ENCODE peak calls at places on chromosomes 5 and 9, in seven cellular contexts. D is aorta, G is GM23338, X is Caco-2, N is osteoblast, M is A549, Y is cardiac muscle cell. H is an unnamed sample. For H3K4me1, the result is how much of the 10 kb centered on the place peaks cover.

GRCh38 chr9:112754578-112754977 is 4.0 kb downstream of the SNX30 start:
- DNase-seq in D (no peak), G (no peak), X (no peak), N (no peak), M (no peak), Y (no peak), H (peak)

GRCh38 chr5:105587963-105588662 is 2025.5 kb upstream of the NUDT12 start:
- DNase-seq in D (no peak), G (no peak), X (no peak), N (no peak), M (no peak), Y (no peak), H (peak)

GRCh38 chr9:35110327-35110758 is 5.3 kb downstream of the ATOSB start:
- DNase-seq in D (peak), G (no peak), X (no peak), N (peak), M (no peak), Y (no peak), H (no peak)

GRCh38 chr5:176784218-176785165 is 25.9 kb upstream of the UNC5A start:
- DNase-seq in D (no peak), G (peak), X (no peak), N (peak), M (peak), Y (no peak), H (no peak)

GRCh38 chr5:8349855-8350254 is 480.9 kb downstream of the MTRR start:
- DNase-seq in D (no peak), G (no peak), X (no peak), N (no peak), M (no peak), Y (no peak), H (no peak)

GRCh38 chr9:112640311-112640710 is 77.6 kb downstream of the INIP start:
- DNase-seq in D (no peak), G (no peak), X (no peak), N (peak), M (no peak), Y (no peak), H (no peak)

GRCh38 chr9:94638335-94639044 is 828 bp downstream of the FBP1 start:
- DNase-seq in D (no peak), G (no peak), X (no peak), N (no peak), M (no peak), Y (no peak), H (no peak)

GRCh38 chr5:33379757-33380156 is 61.0 kb upstream of the TARS1 start:
- DNase-seq in D (no peak), G (peak), X (peak), N (no peak), M (no peak), Y (peak), H (peak)

GRCh38 chr9:38011991-38012390 is 57.0 kb downstream of the SHB start:
- DNase-seq in D (no peak), G (no peak), X (no peak), N (no peak), M (no peak), Y (no peak), H (no peak)

GRCh38 chr5:123089971-123090640 is 1.1 kb downstream of the PRDM6 start:
- DNase-seq in D (peak), G (peak), X (peak), N (peak), M (no peak), Y (peak), H (peak)

GRCh38 chr9:105354448-105354847 is 93.4 kb upstream of the FSD1L start:
- DNase-seq in D (no peak), G (no peak), X (no peak), N (no peak), M (no peak), Y (no peak), H (no peak)

GRCh38 chr5:28214292-28214691 is 1175.9 kb upstream of the CDH9 start:
- DNase-seq in D (no peak), G (no peak), X (no peak), N (no peak), M (no peak), Y (no peak), H (no peak)

GRCh38 chr9:93207326-93207814 is 23.4 kb downstream of the WNK2 start:
- DNase-seq in D (peak), G (no peak), X (no peak), N (peak), M (no peak), Y (peak), H (peak)

GRCh38 chr9:137055385-137056364 is 1.8 kb upstream of the ENTPD2 start:
- DNase-seq in D (peak), G (no peak), X (no peak), N (peak), M (peak), Y (no peak), H (no peak)

GRCh38 chr5:179382486-179382885 is 37.2 kb upstream of the ADAMTS2 start:
- DNase-seq in D (no peak), G (no peak), X (no peak), N (peak), M (no peak), Y (no peak), H (no peak)

GRCh38 chr9:95462419-95463121 is 54.2 kb downstream of the PTCH1 start:
- DNase-seq in D (peak), G (peak), X (peak), N (peak), M (no peak), Y (peak), H (no peak)

GRCh38 chr5:126531543-126532120 is 63.4 kb downstream of the ALDH7A1 start:
- DNase-seq in D (no peak), G (no peak), X (no peak), N (peak), M (no peak), Y (no peak), H (peak)

GRCh38 chr9:129250786-129251185 is 72.7 kb upstream of the IER5L start:
- DNase-seq in D (no peak), G (no peak), X (no peak), N (no peak), M (no peak), Y (no peak), H (no peak)

GRCh38 chr5:151092750-151093149 is 11.9 kb upstream of the TNIP1 start:
- DNase-seq in D (no peak), G (no peak), X (no peak), N (peak), M (no peak), Y (no peak), H (no peak)

GRCh38 chr5:159956074-159956473 is 39.8 kb downstream of the ADRA1B start:
- DNase-seq in D (no peak), G (no peak), X (no peak), N (no peak), M (no peak), Y (no peak), H (no peak)

GRCh38 chr5:105789246-105789645 is 1881.5 kb downstream of the EFNA5 start:
- DNase-seq in D (no peak), G (no peak), X (no peak), N (no peak), M (no peak), Y (no peak), H (no peak)

GRCh38 chr5:75281716-75282465 is 45.2 kb upstream of the ANKRD31 start:
- DNase-seq in D (no peak), G (no peak), X (no peak), N (no peak), M (no peak), Y (no peak), H (no peak)

GRCh38 chr5:83026930-83027687 is 50.1 kb downstream of the TMEM167A start:
- DNase-seq in D (no peak), G (peak), X (no peak), N (no peak), M (no peak), Y (no peak), H (peak)

GRCh38 chr5:156934450-156935211 is 28.4 kb downstream of the TIMD4 start:
- DNase-seq in D (no peak), G (peak), X (peak), N (no peak), M (peak), Y (peak), H (peak)

GRCh38 chr5:43635374-43635773 is 32.4 kb downstream of the NNT start:
- DNase-seq in D (no peak), G (no peak), X (no peak), N (no peak), M (no peak), Y (no peak), H (no peak)

GRCh38 chr5:148912714-148913398 is 86.4 kb downstream of the ADRB2 start:
- DNase-seq in D (no peak), G (peak), X (peak), N (peak), M (peak), Y (no peak), H (no peak)

GRCh38 chr9:87513171-87513570 is 15.5 kb downstream of the DAPK1 start:
- DNase-seq in D (no peak), G (no peak), X (no peak), N (no peak), M (no peak), Y (no peak), H (no peak)

GRCh38 chr9:83065233-83065632 is 2.3 kb upstream of the RASEF start:
- DNase-seq in D (no peak), G (no peak), X (no peak), N (no peak), M (no peak), Y (no peak), H (no peak)

GRCh38 chr5:125659316-125660071 is 763.7 kb upstream of the GRAMD2B start:
- DNase-seq in D (no peak), G (peak), X (no peak), N (no peak), M (no peak), Y (no peak), H (no peak)

GRCh38 chr9:87648606-87649005 is 77.3 kb upstream of the CTSL start:
- DNase-seq in D (no peak), G (no peak), X (no peak), N (no peak), M (no peak), Y (no peak), H (no peak)

GRCh38 chr5:102450313-102450990 is 48.3 kb downstream of the SLCO6A1 start:
- DNase-seq in D (no peak), G (peak), X (peak), N (no peak), M (no peak), Y (no peak), H (peak)

GRCh38 chr9:22037954-22038690 is 29.0 kb upstream of the CDKN2B start:
- DNase-seq in D (no peak), G (peak), X (no peak), N (no peak), M (no peak), Y (no peak), H (no peak)

DNA sequence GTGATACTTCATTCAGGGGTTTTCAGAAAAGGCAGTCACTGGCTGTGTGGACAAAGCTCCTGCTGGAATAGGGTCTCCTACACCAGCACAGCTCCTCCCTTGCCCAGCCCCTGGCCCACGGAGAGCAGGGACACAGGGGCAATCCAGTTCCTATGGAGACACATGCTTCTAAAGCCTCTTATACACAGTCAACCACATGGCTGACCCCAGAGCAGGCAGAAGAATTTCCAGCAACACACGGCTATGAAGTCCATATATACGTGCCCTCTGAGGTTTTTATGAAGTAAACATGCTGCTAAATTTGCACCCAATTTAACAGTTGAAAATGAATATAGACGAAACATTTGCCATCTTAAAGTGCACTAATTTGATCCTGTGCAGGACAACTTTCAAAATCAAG is 19.4 kb downstream of the PSMB7 start:
- DNase-seq in D (no peak), G (no peak), X (no peak), N (no peak), M (no peak), Y (no peak), H (no peak)
- H3K4me1 ChIP-seq in D (under half), G (under half), X (under half), N (half or more), M (under half), Y (under half), H (under half)

DNA sequence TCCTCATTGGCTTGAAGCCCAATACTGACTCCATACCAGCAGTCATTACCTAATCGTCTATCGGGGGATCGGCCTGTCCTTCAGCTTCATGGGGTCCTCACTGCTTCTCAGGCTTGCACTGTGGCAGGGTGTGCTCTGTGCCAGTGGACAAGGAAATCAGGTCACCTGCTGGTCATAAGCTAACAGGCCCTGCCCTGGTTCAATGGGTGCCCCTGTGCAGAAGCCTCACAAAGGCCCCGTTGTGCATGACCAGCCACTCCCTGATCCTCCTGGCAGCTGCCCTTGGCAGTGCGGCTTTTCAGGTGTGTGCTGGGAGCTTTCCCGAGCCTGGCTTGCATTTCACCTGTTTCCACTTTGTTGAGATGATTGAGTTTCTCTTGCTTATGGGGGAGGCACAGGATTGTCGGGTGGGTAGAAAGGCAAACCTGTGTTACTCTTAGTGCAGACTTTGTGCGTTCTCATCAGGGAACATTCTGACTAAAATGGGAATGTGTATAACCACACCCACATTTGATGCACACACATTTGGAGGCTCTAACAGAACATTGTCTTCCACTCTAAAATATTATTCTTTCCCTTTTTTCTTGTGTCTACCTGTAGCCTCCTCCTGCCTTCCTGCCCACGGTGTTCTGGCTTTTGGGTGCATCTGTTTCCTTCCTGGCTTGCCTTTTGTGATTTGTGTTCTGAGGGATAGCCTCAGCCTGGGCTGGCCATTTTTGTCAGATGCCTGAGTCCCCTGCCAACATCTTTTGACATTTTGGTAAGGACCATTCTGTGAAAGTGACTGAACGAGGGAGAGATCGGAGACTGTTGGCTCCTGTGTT is 101.1 kb downstream of the ARHGAP26 start:
- DNase-seq in D (no peak), G (no peak), X (no peak), N (no peak), M (no peak), Y (no peak), H (no peak)
- H3K4me1 ChIP-seq in D (under half), G (under half), X (under half), N (under half), M (half or more), Y (under half), H (under half)

DNA sequence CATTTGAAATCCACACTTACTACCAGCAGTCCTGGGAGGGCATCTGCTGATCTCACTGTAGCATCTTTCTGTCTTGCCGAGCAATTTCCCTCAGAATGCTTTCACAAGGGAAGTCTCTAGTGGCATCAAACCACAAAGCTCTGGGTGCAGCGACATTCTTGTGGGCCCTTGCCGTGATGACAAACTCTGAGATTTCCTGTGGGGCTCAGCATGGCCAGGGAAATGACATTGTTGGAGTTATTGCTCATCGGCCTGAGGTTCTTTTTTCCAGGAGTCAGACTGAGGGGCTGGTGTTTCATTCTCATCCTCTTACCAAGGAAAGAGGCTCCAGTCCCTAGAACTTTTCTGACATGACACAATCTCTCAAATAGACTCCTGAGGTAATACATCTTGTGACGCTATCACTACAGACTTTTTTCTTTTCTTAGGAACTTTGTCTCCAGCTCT is 51.4 kb downstream of the PFDN1 start:
- DNase-seq in D (peak), G (no peak), X (no peak), N (peak), M (peak), Y (no peak), H (no peak)
- H3K4me1 ChIP-seq in D (under half), G (under half), X (under half), N (under half), M (under half), Y (under half), H (under half)

DNA sequence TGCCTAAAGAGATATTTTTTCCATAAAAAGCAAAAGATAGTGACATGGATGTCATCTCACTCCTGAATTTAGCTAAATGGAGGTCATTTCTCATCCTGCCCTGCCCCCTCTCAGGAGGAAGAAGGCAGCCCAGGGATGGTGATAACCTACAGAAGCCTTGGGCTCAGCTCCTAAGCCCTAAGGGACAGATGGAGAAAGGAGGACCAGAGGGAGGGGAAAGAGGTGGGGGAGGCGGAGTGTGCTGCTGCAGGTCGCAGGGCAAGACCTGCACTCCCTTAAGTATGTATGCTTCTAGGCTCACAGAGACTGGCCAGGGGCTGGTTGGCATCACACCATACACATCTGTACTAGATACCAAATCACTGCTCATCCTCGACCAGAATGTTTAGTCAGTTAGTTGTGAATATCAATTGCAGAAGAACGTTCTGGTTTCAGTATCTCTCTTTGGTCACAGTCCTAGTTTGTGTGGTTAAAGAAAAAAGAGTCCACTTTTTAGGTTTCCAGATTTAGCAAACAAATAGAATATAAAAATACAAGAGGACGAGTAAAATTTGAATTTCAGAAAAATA is 18.4 kb upstream of the CDKN2AIPNL start:
- DNase-seq in D (no peak), G (peak), X (no peak), N (no peak), M (no peak), Y (no peak), H (no peak)
- H3K4me1 ChIP-seq in D (under half), G (under half), X (under half), N (under half), M (under half), Y (under half), H (under half)

GRCh38 chr5:147434049-147434448 is 75.8 kb downstream of the DPYSL3 start:
- DNase-seq in D (no peak), G (no peak), X (no peak), N (no peak), M (no peak), Y (no peak), H (no peak)

GRCh38 chr5:147439253-147439652 is 70.6 kb downstream of the DPYSL3 start:
- DNase-seq in D (no peak), G (no peak), X (no peak), N (no peak), M (no peak), Y (no peak), H (no peak)

GRCh38 chr5:147441191-147441695 is 68.6 kb downstream of the DPYSL3 start:
- DNase-seq in D (no peak), G (no peak), X (no peak), N (no peak), M (no peak), Y (no peak), H (no peak)

GRCh38 chr5:147436596-147436995 is 73.3 kb downstream of the DPYSL3 start:
- DNase-seq in D (no peak), G (no peak), X (no peak), N (no peak), M (no peak), Y (no peak), H (no peak)

DNA sequence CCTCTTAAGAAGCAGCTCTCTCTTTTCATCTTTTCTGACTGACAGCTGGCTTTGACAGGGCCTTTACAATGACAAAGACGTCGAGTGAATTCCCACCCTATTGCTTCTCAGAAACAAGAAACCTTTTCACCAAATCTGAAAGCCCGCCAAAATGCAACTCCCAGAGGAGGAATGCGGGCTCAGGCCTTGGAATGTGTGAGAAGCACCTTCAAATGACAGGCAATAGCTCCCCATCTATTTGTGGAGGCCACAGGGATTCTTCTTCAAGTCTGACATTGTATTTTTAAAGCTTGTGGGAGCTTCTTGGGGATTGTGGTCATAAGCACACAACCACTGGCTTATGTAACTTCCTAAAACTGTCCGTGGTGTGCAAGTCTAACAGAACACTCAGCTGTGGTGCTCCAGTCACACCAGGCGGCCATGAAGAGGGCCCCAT is 72.7 kb downstream of the DPYSL3 start:
- DNase-seq in D (no peak), G (peak), X (no peak), N (no peak), M (no peak), Y (no peak), H (no peak)
- H3K4me1 ChIP-seq in D (under half), G (half or more), X (under half), N (under half), M (under half), Y (half or more), H (under half)

H was measured in HAP-1.